ENCODE peak calls at places on chromosomes 11 and 22, in five cellular contexts. G is AG10803, N is kidney, R is Peyer's patch, W is transverse colon. L is an unnamed sample.

GRCh38 chr11:35602160-35602793 is 16.0 kb upstream of the FJX1 start:
- DNase-seq in G (no peak), N (no peak), R (no peak), W (no peak), L (no peak)

GRCh38 chr11:98701541-98701940 is 319.2 kb upstream of the CNTN5 start:
- DNase-seq in G (no peak), N (no peak), R (no peak), W (no peak), L (no peak)

GRCh38 chr11:98536023-98536422 is 484.7 kb upstream of the CNTN5 start:
- DNase-seq in G (no peak), N (no peak), R (no peak), W (no peak), L (no peak)

GRCh38 chr11:119672597-119672996 is 56.4 kb downstream of the NECTIN1 start:
- DNase-seq in G (no peak), N (no peak), R (no peak), W (no peak), L (no peak)

GRCh38 chr22:37017356-37017755 is 1.9 kb downstream of the TST start:
- DNase-seq in G (no peak), N (peak), R (no peak), W (no peak), L (no peak)

GRCh38 chr11:119375629-119376196 is 5.8 kb downstream of the USP2 start:
- DNase-seq in G (peak), N (peak), R (no peak), W (peak), L (peak)

GRCh38 chr11:45285289-45285828 is 782 bp downstream of the SYT13 start:
- DNase-seq in G (no peak), N (no peak), R (no peak), W (peak), L (no peak)

GRCh38 chr11:115548878-115549528 is 44.8 kb upstream of the CADM1 start:
- DNase-seq in G (no peak), N (no peak), R (no peak), W (peak), L (no peak)

GRCh38 chr22:29820941-29821789 is 16.9 kb downstream of the ASCC2 start:
- DNase-seq in G (peak), N (no peak), R (peak), W (peak), L (no peak)

DNA sequence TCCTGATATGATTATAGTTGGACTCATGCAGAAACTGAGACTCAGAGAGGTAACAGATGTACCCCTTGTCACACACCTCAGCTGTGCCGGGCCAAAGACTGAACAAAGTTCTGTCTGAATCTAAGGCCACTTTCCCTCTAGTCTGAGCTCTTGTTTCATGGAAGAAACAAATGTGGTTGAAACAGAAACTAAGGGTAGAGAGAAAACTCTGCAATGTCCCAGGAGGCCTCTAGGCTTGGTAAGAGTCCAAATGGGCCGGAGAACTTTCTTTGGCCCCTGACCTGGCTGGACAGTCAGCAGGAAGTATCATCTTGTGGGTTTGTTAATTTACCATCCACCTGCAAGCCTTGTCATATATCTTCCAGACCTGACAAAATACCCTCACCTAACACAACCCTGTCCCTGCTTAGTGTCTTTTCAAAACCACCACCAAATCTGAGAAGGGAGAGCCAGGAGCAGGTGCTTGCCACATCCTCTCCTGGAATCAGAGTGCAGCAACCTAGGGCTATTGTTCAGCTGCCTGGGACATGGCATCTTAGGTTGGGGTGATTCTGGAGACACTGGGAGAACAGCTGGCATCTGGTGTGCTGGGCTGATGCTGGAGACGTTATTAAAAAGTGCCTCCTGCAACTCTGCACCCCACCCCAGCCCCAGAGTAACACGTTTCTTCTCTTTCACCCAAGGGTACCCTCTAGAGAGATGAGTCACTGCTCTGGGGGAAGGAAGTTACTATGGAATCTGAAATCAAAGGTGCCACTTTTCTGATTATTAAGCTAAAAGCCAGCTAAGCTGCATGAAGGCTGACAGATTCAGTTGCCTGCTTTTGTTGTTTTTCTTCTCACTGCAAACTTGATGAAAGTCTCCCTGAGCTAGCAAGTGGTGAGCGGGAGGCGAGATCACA is 126.3 kb upstream of the TIMP3 start:
- DNase-seq in G (no peak), N (no peak), R (no peak), W (no peak), L (no peak)
- TF ChIP-seq CTCF in G (peak), N (no peak), R (no peak), W (no peak), L (peak)

DNA sequence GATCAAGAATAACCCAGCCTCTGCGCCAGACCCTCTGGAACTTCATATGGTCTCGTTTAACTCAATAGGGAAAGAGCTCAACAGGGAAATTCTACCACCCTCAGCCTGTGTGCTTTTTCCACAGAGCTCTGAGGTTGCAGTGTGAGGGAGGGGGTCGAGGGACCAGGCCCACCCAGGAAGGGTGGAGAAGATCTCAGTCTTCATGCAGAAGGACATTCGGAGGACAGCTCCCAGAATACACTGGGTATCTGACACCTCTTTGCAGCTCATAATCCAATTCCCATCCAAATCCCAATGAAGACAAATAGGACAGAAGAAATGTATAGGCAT is 56.6 kb downstream of the ST14 start:
- DNase-seq in G (no peak), N (peak), R (peak), W (no peak), L (no peak)
- TF ChIP-seq CTCF in G (no peak), N (no peak), R (no peak), W (no peak), L (no peak)

GRCh38 chr22:50057868-50058311 is at the start of gene TTLL8:
- DNase-seq in G (no peak), N (peak), R (no peak), W (no peak), L (no peak)

GRCh38 chr22:50059881-50060262 is 1.8 kb upstream of the TTLL8 start:
- DNase-seq in G (no peak), N (peak), R (no peak), W (no peak), L (no peak)

GRCh38 chr22:50060441-50061140 is 2.5 kb upstream of the TTLL8 start:
- DNase-seq in G (no peak), N (peak), R (no peak), W (no peak), L (no peak)

GRCh38 chr22:50058338-50059184 is 463 bp upstream of the TTLL8 start:
- DNase-seq in G (no peak), N (peak), R (no peak), W (no peak), L (no peak)

GRCh38 chr22:50059185-50059880 is 1.2 kb upstream of the TTLL8 start:
- DNase-seq in G (peak), N (peak), R (no peak), W (no peak), L (no peak)
- TF ChIP-seq CTCF in G (no peak), N (no peak), R (no peak), W (no peak), L (peak)

GRCh38 chr11:506238-506949 is 648 bp downstream of the RNH1 start:
- DNase-seq in G (peak), N (peak), R (peak), W (peak), L (no peak)
- TF ChIP-seq CTCF in G (no peak), N (peak), R (peak), W (no peak), L (peak)

GRCh38 chr11:11366793-11367192 is 13.7 kb upstream of the CSNK2A3 start:
- DNase-seq in G (no peak), N (no peak), R (no peak), W (no peak), L (no peak)
- TF ChIP-seq CTCF in G (no peak), N (no peak), R (no peak), W (no peak), L (no peak)

DNA sequence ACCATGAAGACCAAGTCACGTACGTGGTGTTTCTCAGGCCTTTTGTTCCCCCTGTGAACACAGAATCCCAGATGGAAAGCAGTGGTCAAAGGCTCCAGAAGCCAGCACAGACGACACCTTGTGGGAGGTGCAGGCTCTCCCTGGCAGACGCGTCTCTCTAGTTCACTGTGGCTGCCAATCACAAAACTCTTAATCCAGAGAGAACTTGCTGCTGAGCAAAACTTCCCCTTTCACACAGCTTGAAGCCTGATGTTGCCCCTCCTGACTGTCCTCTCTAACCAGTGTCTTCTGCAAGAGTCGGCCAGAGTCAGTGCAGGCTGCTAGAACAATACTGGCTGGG is 67.1 kb downstream of the PIWIL3 start:
- DNase-seq in G (no peak), N (no peak), R (no peak), W (peak), L (no peak)
- TF ChIP-seq CTCF in G (no peak), N (no peak), R (peak), W (peak), L (no peak)